ENCODE peak calls at places on chromosomes 6 and 20, in nine cellular contexts. Z is ovary, C is PC-9, Y is cardiac muscle cell, O is esophagus squamous epithelium, R is fibroblast of lung, T is right atrium auricular region, P is OCI-LY7, F is H1. H is an unnamed sample.

GRCh38 chr6:4583026-4583425 is 193.2 kb upstream of the CDYL start:
- DNase-seq in Y (no peak), P (no peak), F (no peak), O (no peak), C (no peak), T (no peak), R (peak), Z (no peak), H (no peak)

GRCh38 chr20:36312724-36313441 is 6.7 kb downstream of the DLGAP4 start:
- DNase-seq in C (no peak), R (no peak), F (no peak), Z (peak), P (no peak), Y (no peak), O (no peak), T (no peak), H (no peak)

GRCh38 chr20:38049800-38050199 is 16.3 kb downstream of the RPRD1B start:
- DNase-seq in P (no peak), O (no peak), C (peak), F (no peak), R (peak), Z (no peak), T (no peak), Y (no peak), H (no peak)

GRCh38 chr6:132749111-132749510 is 8.6 kb downstream of the VNN2 start:
- DNase-seq in O (no peak), P (no peak), C (no peak), T (no peak), Z (no peak), Y (peak), R (no peak), F (no peak), H (no peak)

GRCh38 chr6:166331503-166332133 is 10.7 kb downstream of the SFT2D1 start:
- DNase-seq in F (no peak), Y (no peak), C (no peak), T (no peak), R (no peak), Z (no peak), P (no peak), O (no peak), H (no peak)

GRCh38 chr20:31578448-31579138 is 26.5 kb upstream of the ID1 start:
- DNase-seq in Z (no peak), O (no peak), Y (no peak), F (no peak), T (no peak), P (no peak), C (no peak), R (no peak), H (no peak)

GRCh38 chr6:14861491-14861943 is 384.4 kb upstream of the JARID2 start:
- DNase-seq in C (no peak), Z (no peak), T (no peak), P (no peak), R (no peak), Y (no peak), F (no peak), O (no peak), H (no peak)

GRCh38 chr20:4297141-4297826 is 281.9 kb upstream of the RNF24 start:
- DNase-seq in T (no peak), F (no peak), R (peak), Z (no peak), O (no peak), P (no peak), Y (peak), C (no peak), H (peak)

GRCh38 chr6:37705239-37706051 is 7.8 kb upstream of the MDGA1 start:
- DNase-seq in C (peak), Y (peak), Z (peak), R (peak), F (peak), O (no peak), P (no peak), T (peak), H (peak)

GRCh38 chr20:32010666-32011065 is 428 bp downstream of the CCM2L start:
- DNase-seq in Y (no peak), Z (no peak), T (no peak), O (no peak), C (no peak), F (no peak), R (no peak), P (no peak), H (no peak)

GRCh38 chr20:5969348-5969935 is 19.0 kb downstream of the MCM8 start:
- DNase-seq in F (peak), O (no peak), R (no peak), P (no peak), T (no peak), Z (no peak), C (no peak), Y (no peak), H (no peak)

GRCh38 chr20:33062750-33063149 is 9.0 kb downstream of the BPIFB3 start:
- DNase-seq in O (no peak), T (no peak), F (no peak), P (no peak), Y (no peak), C (no peak), R (no peak), Z (no peak), H (no peak)

GRCh38 chr6:36863670-36864540 is 10.7 kb downstream of the PPIL1 start:
- DNase-seq in P (no peak), Y (no peak), Z (no peak), O (no peak), C (no peak), R (no peak), T (no peak), F (no peak), H (no peak)

GRCh38 chr6:131909408-131910218 is 41.6 kb downstream of the CCN2 start:
- DNase-seq in Z (peak), T (peak), F (no peak), Y (peak), P (peak), C (peak), R (peak), O (no peak), H (peak)

GRCh38 chr6:5202206-5202605 is 58.5 kb downstream of the LYRM4 start:
- DNase-seq in P (no peak), O (no peak), C (no peak), Z (no peak), T (no peak), R (no peak), F (no peak), Y (no peak), H (no peak)

GRCh38 chr6:130529569-130530149 is 163.8 kb downstream of the TMEM200A start:
- DNase-seq in C (peak), P (no peak), Y (no peak), Z (no peak), O (no peak), F (no peak), R (no peak), T (no peak), H (no peak)

GRCh38 chr6:150072201-150072600 is 3.3 kb upstream of the ULBP3 start:
- DNase-seq in Z (no peak), Y (peak), C (peak), T (no peak), R (peak), P (peak), O (no peak), F (no peak), H (peak)

GRCh38 chr6:87705070-87705691 is 3.1 kb upstream of the AKIRIN2 start:
- DNase-seq in T (no peak), C (no peak), Y (no peak), O (no peak), P (no peak), F (no peak), Z (no peak), R (peak), H (no peak)

GRCh38 chr6:131764350-131764749 is 43.5 kb upstream of the ENPP1 start:
- DNase-seq in Z (no peak), F (no peak), Y (peak), C (no peak), P (no peak), R (no peak), T (no peak), O (no peak), H (no peak)

DNA sequence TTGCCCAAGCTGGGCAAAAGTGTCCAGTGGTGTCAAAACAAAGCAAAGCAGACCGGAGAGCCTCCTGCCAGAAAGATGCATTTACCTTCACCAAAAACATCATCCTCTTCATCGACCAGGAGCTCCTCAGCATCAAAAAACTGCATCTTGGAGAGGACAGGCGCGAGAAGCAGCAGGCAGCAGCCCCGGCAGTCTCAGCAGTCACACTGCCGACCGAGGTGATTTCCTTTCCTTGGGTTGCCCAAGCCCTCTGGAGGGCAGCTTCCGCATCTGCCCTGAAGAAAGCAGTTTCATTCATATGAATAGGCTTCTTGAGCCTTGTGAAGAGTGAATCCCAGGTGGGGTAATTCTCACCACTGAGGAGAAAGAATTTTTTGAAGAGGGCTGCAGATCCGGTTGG is at the start of gene RIPOR2:
- DNase-seq in R (no peak), Y (no peak), T (no peak), C (no peak), O (peak), Z (no peak), F (no peak), P (peak), H (no peak)
- TF ChIP-seq CTCF in R (no peak), Y (peak), T (no peak), C (no peak), O (peak), Z (no peak), F (peak), P (peak), H (no peak)

GRCh38 chr6:29294499-29294914 is 7.0 kb upstream of the OR14J1 start:
- DNase-seq in R (no peak), Y (no peak), O (no peak), Z (no peak), C (no peak), F (no peak), T (no peak), P (no peak), H (no peak)
- H3K4me3 ChIP-seq in R (no peak), Y (no peak), O (no peak), Z (no peak), C (no peak), F (no peak), T (no peak), P (no peak), H (no peak)

GRCh38 chr6:127221201-127221600 is 45.5 kb upstream of the RNF146 start:
- DNase-seq in O (no peak), R (no peak), T (no peak), P (no peak), F (no peak), C (no peak), Z (no peak), Y (no peak), H (no peak)

GRCh38 chr6:127215931-127216330 is 50.7 kb upstream of the RNF146 start:
- DNase-seq in P (no peak), T (no peak), O (no peak), R (no peak), F (no peak), Y (no peak), Z (no peak), C (no peak), H (no peak)

GRCh38 chr6:127219869-127220268 is 46.8 kb upstream of the RNF146 start:
- DNase-seq in R (no peak), O (no peak), C (no peak), P (no peak), Z (no peak), Y (no peak), T (no peak), F (no peak), H (no peak)

GRCh38 chr6:127212376-127212775 is 54.3 kb upstream of the RNF146 start:
- DNase-seq in O (no peak), Z (no peak), R (no peak), Y (no peak), P (no peak), C (no peak), F (no peak), T (no peak), H (no peak)

DNA sequence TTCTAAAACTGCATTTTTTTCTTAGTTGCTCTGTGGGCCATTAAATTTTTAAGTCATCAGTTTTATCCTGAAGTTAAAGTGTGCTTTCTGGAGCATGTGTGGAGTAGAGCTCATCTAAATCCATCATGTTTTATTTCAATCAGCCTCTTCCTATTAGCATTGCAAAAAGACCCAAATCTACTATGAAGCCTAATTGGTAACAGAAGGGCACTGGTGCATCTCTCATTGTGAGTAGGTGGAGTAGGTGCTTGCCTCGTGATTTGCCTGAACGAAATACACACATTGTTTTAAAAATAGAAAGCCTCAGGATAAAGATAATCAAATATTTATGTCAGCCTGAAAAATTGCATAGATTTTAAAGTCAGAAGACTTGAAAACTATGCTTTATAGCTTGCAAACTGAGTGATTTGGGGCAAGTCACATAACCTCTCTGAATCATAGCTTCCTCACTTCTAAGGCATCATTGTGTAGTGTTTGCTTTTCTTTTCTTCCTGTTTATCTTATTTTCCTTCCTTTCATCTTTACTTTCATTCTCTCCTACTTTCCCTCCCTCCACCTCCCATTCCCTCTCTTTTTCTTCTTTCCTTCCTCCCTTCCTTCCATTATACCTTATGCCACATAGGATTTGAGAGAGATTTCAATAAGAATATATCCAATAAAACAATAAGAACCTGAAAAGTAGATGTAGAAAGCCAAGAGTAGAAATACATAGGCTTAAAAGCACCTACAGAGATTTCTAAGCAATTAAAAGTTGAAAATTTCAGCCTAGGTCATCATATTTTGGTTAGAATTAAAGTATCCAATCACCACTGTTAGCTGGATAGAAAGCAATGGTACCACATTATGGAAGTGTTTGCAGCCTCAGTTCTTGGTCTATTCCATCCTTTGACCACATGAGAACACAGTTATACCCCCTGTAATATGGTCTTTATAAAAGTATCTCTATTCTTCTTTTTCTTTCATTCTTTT is 49.6 kb upstream of the RNF146 start:
- DNase-seq in T (no peak), C (no peak), P (no peak), O (no peak), Y (no peak), R (no peak), F (no peak), Z (no peak), H (no peak)
- H3K27ac ChIP-seq in T (no peak), C (no peak), P (no peak), O (no peak), Y (no peak), R (no peak), F (no peak), Z (no peak), H (no peak)

GRCh38 chr6:27043244-27043643 is 204.3 kb upstream of the PRSS16 start:
- DNase-seq in R (no peak), O (no peak), Z (no peak), F (no peak), Y (no peak), C (no peak), P (no peak), T (no peak), H (no peak)

GRCh38 chr6:27038498-27038897 is 209.0 kb upstream of the PRSS16 start:
- DNase-seq in Y (no peak), O (no peak), Z (no peak), C (no peak), T (no peak), P (no peak), F (no peak), R (no peak), H (no peak)

GRCh38 chr6:27040244-27041042 is 207.1 kb upstream of the PRSS16 start:
- DNase-seq in O (no peak), T (no peak), P (no peak), Y (peak), C (no peak), F (no peak), R (peak), Z (no peak), H (no peak)
- TF ChIP-seq CTCF in O (no peak), T (no peak), P (no peak), Y (no peak), C (no peak), F (no peak), R (no peak), Z (no peak), H (no peak)

GRCh38 chr6:96755096-96755495 is 82.2 kb downstream of the GPR63 start:
- DNase-seq in R (no peak), P (no peak), Z (no peak), T (no peak), O (no peak), F (no peak), C (no peak), Y (no peak), H (no peak)
- H3K4me3 ChIP-seq in R (no peak), P (no peak), Z (no peak), T (no peak), O (no peak), F (no peak), C (no peak), Y (no peak), H (no peak)